ENCODE peak calls at places on chromosomes 11 and 22, in seven cellular contexts. W is natural killer cell, Y is PC-9, V is WTC11, G is hepatocyte, M is kidney, U is A549. L is an unnamed sample.

GRCh38 chr22:19234126-19234896 is 55.8 kb upstream of the SLC25A1 start:
- DNase-seq in M (no peak), U (no peak), G (no peak), Y (no peak), V (no peak), W (no peak), L (no peak)

GRCh38 chr11:44658451-44658850 is 68.3 kb upstream of the TSPAN18 start:
- DNase-seq in Y (no peak), V (peak; percentile 52), U (peak; percentile 23), W (no peak), G (peak; percentile 56), M (no peak), L (no peak)

GRCh38 chr11:32566527-32566926 is 17.1 kb upstream of the EIF3M start:
- DNase-seq in W (no peak), U (no peak), G (no peak), Y (no peak), M (no peak), V (no peak), L (no peak)

GRCh38 chr11:76524919-76525318 is 80.1 kb downstream of the EMSY start:
- DNase-seq in V (no peak), Y (peak; percentile 50), W (no peak), M (no peak), U (peak; percentile 16), G (peak; percentile 12), L (no peak)

GRCh38 chr11:10605941-10606381 is 37.5 kb upstream of the LYVE1 start:
- DNase-seq in Y (no peak), V (peak; percentile 58), W (no peak), U (no peak), G (peak; percentile 74), M (no peak), L (peak; percentile 20)

GRCh38 chr11:72696866-72697428 is 22.7 kb upstream of the PDE2A start:
- DNase-seq in U (no peak), W (no peak), V (peak; percentile 81), Y (no peak), G (no peak), M (peak; percentile 81), L (no peak)

GRCh38 chr11:78424334-78425270 is 7.0 kb upstream of the GAB2 start:
- DNase-seq in V (no peak), W (no peak), M (no peak), U (peak; percentile 16), G (no peak), Y (peak; percentile 18), L (no peak)

GRCh38 chr11:73566977-73567755 is 30.7 kb downstream of the FAM168A start:
- DNase-seq in Y (no peak), U (no peak), V (no peak), M (no peak), G (peak; percentile 4), W (no peak), L (no peak)

GRCh38 chr11:76152086-76152658 is 54.1 kb downstream of the WNT11 start:
- DNase-seq in G (peak; percentile 88), M (peak; percentile 94), Y (no peak), V (peak; percentile 90), U (peak; percentile 84), W (peak; percentile 73), L (peak; percentile 76)

GRCh38 chr11:86669424-86669823 is 3.0 kb downstream of the ME3 start:
- DNase-seq in G (no peak), W (no peak), M (no peak), V (no peak), U (no peak), Y (no peak), L (no peak)

GRCh38 chr11:9799901-9800300 is 136.0 kb downstream of the SWAP70 start:
- DNase-seq in U (no peak), G (no peak), M (no peak), W (no peak), V (no peak), Y (no peak), L (no peak)

GRCh38 chr11:60932605-60933346 is 8.5 kb downstream of the TMEM132A start:
- DNase-seq in Y (peak; percentile 43), V (no peak), G (no peak), M (no peak), U (no peak), W (no peak), L (no peak)

GRCh38 chr11:88434333-88434976 is 96.9 kb upstream of the CTSC start:
- DNase-seq in M (no peak), Y (no peak), V (no peak), U (peak; percentile 12), G (no peak), W (no peak), L (no peak)

GRCh38 chr11:69801513-69802335 is 17.5 kb downstream of the FGF3 start:
- DNase-seq in U (peak; percentile 32), G (peak; percentile 48), Y (no peak), V (peak; percentile 95), W (no peak), M (no peak), L (peak; percentile 58)

GRCh38 chr11:117663826-117664225 is 133.2 kb downstream of the DSCAML1 start:
- DNase-seq in V (no peak), W (no peak), Y (no peak), M (no peak), G (peak; percentile 40), U (no peak), L (no peak)

GRCh38 chr11:130122141-130122575 is 37.4 kb upstream of the ST14 start:
- DNase-seq in G (no peak), Y (no peak), W (no peak), U (no peak), V (no peak), M (no peak), L (no peak)

GRCh38 chr11:3797329-3798090 is at the start of gene NUP98:
- DNase-seq in M (peak; percentile 100), G (peak; percentile 99), W (peak; percentile 100), U (peak; percentile 100), Y (peak; percentile 97), V (peak; percentile 100), L (peak; percentile 98)

GRCh38 chr11:24351179-24351578 is 145.7 kb upstream of the LUZP2 start:
- DNase-seq in W (no peak), M (no peak), V (no peak), U (no peak), G (no peak), Y (no peak), L (no peak)

GRCh38 chr11:83574516-83574915 is 288.3 kb upstream of the CCDC90B start:
- DNase-seq in W (no peak), M (no peak), V (no peak), Y (no peak), U (no peak), G (no peak), L (no peak)

GRCh38 chr11:43736502-43737193 is 56.1 kb downstream of the HSD17B12 start:
- DNase-seq in M (no peak), G (no peak), Y (no peak), V (no peak), U (no peak), W (no peak), L (no peak)

GRCh38 chr11:35030716-35031213 is 108.2 kb upstream of the CD44 start:
- DNase-seq in U (peak; percentile 91), V (no peak), M (no peak), Y (peak; percentile 95), W (no peak), G (peak; percentile 69), L (no peak)

GRCh38 chr11:116548286-116548685 is 224.5 kb downstream of the BUD13 start:
- DNase-seq in M (no peak), U (no peak), V (no peak), G (no peak), W (no peak), Y (no peak), L (no peak)

GRCh38 chr11:120248551-120249278 is 8.8 kb downstream of the POU2F3 start:
- DNase-seq in W (no peak), Y (peak; percentile 87), G (no peak), V (no peak), U (no peak), M (no peak), L (no peak)

GRCh38 chr11:40186401-40187091 is 1272.9 kb downstream of the LRRC4C start:
- DNase-seq in U (no peak), W (no peak), Y (no peak), V (no peak), G (peak; percentile 54), M (no peak), L (no peak)

GRCh38 chr11:11871991-11872401 is 30.2 kb downstream of the USP47 start:
- DNase-seq in W (no peak), V (no peak), U (no peak), Y (no peak), M (no peak), G (no peak), L (no peak)

GRCh38 chr11:113782134-113782533 is 2.5 kb downstream of the CLDN25 start:
- DNase-seq in Y (no peak), V (no peak), W (no peak), G (no peak), U (no peak), M (no peak), L (no peak)
- TF ChIP-seq CTCF in Y (no peak), V (no peak), W (no peak), G (no peak), U (no peak), M (no peak), L (no peak)

GRCh38 chr22:31618471-31619176 is 43.4 kb downstream of the PISD start:
- DNase-seq in Y (no peak), M (no peak), U (no peak), W (no peak), V (no peak), G (no peak), L (no peak)
- TF ChIP-seq CTCF in Y (no peak), M (no peak), U (no peak), W (no peak), V (no peak), G (no peak), L (no peak)

GRCh38 chr11:62805044-62805892 is at the start of gene NXF1:
- DNase-seq in M (peak; percentile 99), G (peak; percentile 98), W (peak; percentile 99), V (peak; percentile 95), Y (peak; percentile 87), U (peak; percentile 97), L (peak; percentile 99)
- TF ChIP-seq CTCF in M (no peak), G (peak; percentile 3), W (peak; percentile 25), V (no peak), Y (no peak), U (no peak), L (peak; percentile 49)

DNA sequence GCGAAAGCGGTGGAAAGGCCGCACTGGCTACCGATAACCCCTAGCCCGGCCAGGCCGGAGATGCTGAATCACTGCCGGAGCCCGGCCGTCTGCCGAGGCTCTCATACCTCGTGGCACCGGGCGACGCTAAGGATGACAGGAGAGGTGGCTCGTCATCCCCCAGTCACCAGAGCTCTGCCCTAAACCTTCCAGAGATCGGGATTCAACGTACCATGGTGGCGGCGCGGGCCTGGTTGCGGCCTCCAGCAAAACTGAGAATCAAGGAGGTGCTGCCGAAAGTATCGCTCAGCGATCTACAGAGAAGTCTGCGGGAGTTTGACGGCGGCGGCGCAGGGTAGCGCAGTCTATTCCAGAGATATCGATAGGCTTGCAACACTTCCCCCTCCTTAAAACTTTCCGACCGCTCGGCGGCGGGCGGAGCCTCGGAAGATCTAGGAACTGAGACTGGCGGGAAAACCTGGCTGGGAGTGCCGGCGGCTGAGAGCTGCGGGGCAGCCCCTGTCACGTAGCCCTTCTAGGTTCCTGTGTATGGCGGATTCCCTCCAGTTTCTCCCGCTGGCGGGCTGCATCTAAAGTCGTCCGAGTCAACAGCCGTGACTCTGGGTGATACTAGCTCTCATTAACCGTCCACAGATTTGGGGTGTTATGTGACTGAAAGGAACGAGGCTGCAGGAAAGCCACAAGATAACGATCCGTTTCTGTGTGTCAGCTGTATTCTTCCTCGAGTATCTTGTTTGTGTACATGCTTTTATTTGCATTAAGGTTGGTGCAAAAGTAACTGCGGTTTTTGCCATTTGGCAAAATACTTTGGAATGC is at the start of gene PSMA1:
- DNase-seq in Y (peak; percentile 86), U (peak; percentile 97), W (peak; percentile 86), V (peak; percentile 97), G (peak; percentile 97), M (peak; percentile 98), L (peak; percentile 85)
- TF ChIP-seq CTCF in Y (peak; percentile 26), U (no peak), W (no peak), V (no peak), G (no peak), M (peak; percentile 36), L (peak; percentile 34)

GRCh38 chr11:20336056-20336455 is 27.5 kb upstream of the HTATIP2 start:
- DNase-seq in M (no peak), W (no peak), Y (no peak), G (no peak), V (no peak), U (no peak), L (no peak)
- TF ChIP-seq CTCF in M (no peak), W (no peak), Y (no peak), G (no peak), V (no peak), U (no peak), L (no peak)

L was measured in neural crest cell.